ENCODE peak calls at places on chromosomes 16 and 17, in eight cellular contexts. H, I, J, N, D, C, A and Z are unnamed samples.

GRCh38 chr17:34291721-34292348 is 6.3 kb downstream of the CCL11 start:
- DNase-seq in H (no peak), I (peak), J (no peak), N (no peak), D (no peak), C (no peak), A (peak), Z (no peak)

GRCh38 chr16:1929578-1930337 is 11.5 kb upstream of the HS3ST6 start:
- DNase-seq in H (peak), I (peak), J (peak), N (peak), D (peak), C (peak), A (peak), Z (peak)

GRCh38 chr17:35514561-35514960 is 22.9 kb downstream of the SLFN12L start:
- DNase-seq in H (no peak), I (no peak), J (no peak), N (no peak), D (no peak), C (no peak), A (no peak), Z (no peak)

GRCh38 chr16:86593913-86594312 is 15.6 kb downstream of the FOXL1 start:
- DNase-seq in H (no peak), I (no peak), J (no peak), N (no peak), D (no peak), C (no peak), A (no peak), Z (no peak)

GRCh38 chr17:15451681-15452080 is 15.7 kb downstream of the CDRT4 start:
- DNase-seq in H (no peak), I (no peak), J (no peak), N (no peak), D (no peak), C (no peak), A (no peak), Z (no peak)

GRCh38 chr16:12721841-12722467 is 81.7 kb downstream of the CPPED1 start:
- DNase-seq in H (no peak), I (no peak), J (no peak), N (no peak), D (no peak), C (no peak), A (no peak), Z (no peak)

GRCh38 chr17:66260265-66260664 is 31.1 kb upstream of the APOH start:
- DNase-seq in H (no peak), I (no peak), J (no peak), N (no peak), D (no peak), C (no peak), A (no peak), Z (no peak)

GRCh38 chr16:11179569-11179968 is 76.4 kb downstream of the SOCS1 start:
- DNase-seq in H (no peak), I (no peak), J (no peak), N (no peak), D (peak), C (no peak), A (no peak), Z (no peak)

GRCh38 chr16:3094289-3095027 is 4.6 kb downstream of the ZSCAN10 start:
- DNase-seq in H (no peak), I (peak), J (peak), N (peak), D (peak), C (no peak), A (peak), Z (no peak)

GRCh38 chr16:11361043-11361442 is 15.8 kb downstream of the RMI2 start:
- DNase-seq in H (no peak), I (no peak), J (no peak), N (no peak), D (no peak), C (no peak), A (no peak), Z (no peak)

GRCh38 chr16:84406006-84406963 is 37.9 kb downstream of the ATP2C2 start:
- DNase-seq in H (no peak), I (no peak), J (no peak), N (no peak), D (no peak), C (peak), A (no peak), Z (no peak)

GRCh38 chr17:82835766-82836512 is 3.9 kb downstream of the ZNF750 start:
- DNase-seq in H (no peak), I (peak), J (no peak), N (no peak), D (no peak), C (no peak), A (no peak), Z (no peak)

GRCh38 chr17:73719588-73720071 is 75.4 kb upstream of the SDK2 start:
- DNase-seq in H (no peak), I (no peak), J (peak), N (no peak), D (no peak), C (peak), A (no peak), Z (peak)

GRCh38 chr17:48062273-48062672 is 14.1 kb downstream of the NFE2L1 start:
- DNase-seq in H (no peak), I (no peak), J (no peak), N (no peak), D (no peak), C (no peak), A (no peak), Z (no peak)

GRCh38 chr17:45367216-45367615 is 50.4 kb upstream of the MAP3K14 start:
- DNase-seq in H (no peak), I (no peak), J (no peak), N (no peak), D (no peak), C (no peak), A (no peak), Z (no peak)

GRCh38 chr17:75518201-75518600 is 1.9 kb downstream of the TSEN54 start:
- DNase-seq in H (no peak), I (no peak), J (no peak), N (peak), D (peak), C (no peak), A (no peak), Z (no peak)

GRCh38 chr17:2837147-2837561 is 40.9 kb downstream of the RAP1GAP2 start:
- DNase-seq in H (no peak), I (no peak), J (no peak), N (peak), D (peak), C (no peak), A (no peak), Z (no peak)

GRCh38 chr16:28981517-28981916 is 3.3 kb upstream of the LAT start:
- DNase-seq in H (peak), I (no peak), J (no peak), N (peak), D (peak), C (no peak), A (no peak), Z (no peak)

GRCh38 chr17:78289004-78289403 is 57.6 kb downstream of the TMEM235 start:
- DNase-seq in H (no peak), I (no peak), J (no peak), N (no peak), D (no peak), C (no peak), A (no peak), Z (no peak)

GRCh38 chr17:41535764-41536481 is 7.8 kb upstream of the KRT19 start:
- DNase-seq in H (no peak), I (peak), J (no peak), N (no peak), D (no peak), C (no peak), A (no peak), Z (no peak)

GRCh38 chr17:21177854-21178600 is 35.9 kb downstream of the TMEM11 start:
- DNase-seq in H (no peak), I (no peak), J (no peak), N (no peak), D (no peak), C (no peak), A (no peak), Z (no peak)

GRCh38 chr16:89142474-89143197 is 28.9 kb upstream of the CDH15 start:
- DNase-seq in H (no peak), I (peak), J (no peak), N (no peak), D (no peak), C (no peak), A (no peak), Z (no peak)

GRCh38 chr16:87065781-87066694 is 251.2 kb downstream of the C16orf95 start:
- DNase-seq in H (no peak), I (no peak), J (no peak), N (no peak), D (no peak), C (no peak), A (no peak), Z (no peak)

GRCh38 chr17:1005361-1005946 is 8.5 kb downstream of the TIMM22 start:
- DNase-seq in H (no peak), I (peak), J (peak), N (no peak), D (no peak), C (peak), A (peak), Z (no peak)

GRCh38 chr17:73105448-73105847 is 13.0 kb upstream of the SLC39A11 start:
- DNase-seq in H (no peak), I (no peak), J (no peak), N (no peak), D (no peak), C (no peak), A (no peak), Z (no peak)

GRCh38 chr16:46757339-46758050 is 9.4 kb upstream of the MYLK3 start:
- DNase-seq in H (no peak), I (no peak), J (peak), N (no peak), D (no peak), C (no peak), A (no peak), Z (peak)

GRCh38 chr17:56715613-56716357 is 117.9 kb downstream of the C17orf67 start:
- DNase-seq in H (peak), I (peak), J (peak), N (peak), D (peak), C (peak), A (peak), Z (peak)

GRCh38 chr17:32267690-32268205 is 2.1 kb downstream of the RHBDL3 start:
- DNase-seq in H (no peak), I (peak), J (no peak), N (no peak), D (no peak), C (no peak), A (no peak), Z (no peak)

GRCh38 chr17:13601317-13601775 is 383 bp downstream of the HS3ST3A1 start:
- DNase-seq in H (no peak), I (no peak), J (no peak), N (peak), D (no peak), C (no peak), A (no peak), Z (no peak)

GRCh38 chr17:80884811-80885210 is 106.8 kb upstream of the CHMP6 start:
- DNase-seq in H (no peak), I (no peak), J (no peak), N (no peak), D (no peak), C (no peak), A (no peak), Z (no peak)

GRCh38 chr16:67457611-67458010 is 23.3 kb downstream of the ATP6V0D1 start:
- DNase-seq in H (no peak), I (no peak), J (no peak), N (no peak), D (no peak), C (no peak), A (no peak), Z (no peak)

GRCh38 chr16:89102035-89102776 is 8.6 kb downstream of the ACSF3 start:
- DNase-seq in H (no peak), I (no peak), J (no peak), N (no peak), D (no peak), C (no peak), A (no peak), Z (no peak)